ENCODE peak calls at places on chromosomes 2 and 18, in five cellular contexts. P is WERI-Rb-1; H is cardiac muscle cell; Y is naive thymus-derived CD4-positive, alpha-beta T cell; Z is H9. W is an unnamed sample.

GRCh38 chr2:70664525-70664924 is 103.5 kb downstream of the ADD2 start:
- DNase-seq in H (no peak), Z (peak), P (no peak), Y (peak), W (no peak)

GRCh38 chr2:54012538-54013141 is 41.8 kb upstream of the PSME4 start:
- DNase-seq in P (no peak), H (no peak), Y (no peak), Z (no peak), W (no peak)

GRCh38 chr2:3254438-3254941 is 123.1 kb downstream of the EIPR1 start:
- DNase-seq in Y (no peak), Z (no peak), H (no peak), P (no peak), W (no peak)

GRCh38 chr2:37885329-37885993 is 39.6 kb upstream of the RMDN2 start:
- DNase-seq in Y (no peak), H (no peak), Z (no peak), P (no peak), W (no peak)

GRCh38 chr2:10489842-10490555 is 41.9 kb upstream of the ODC1 start:
- DNase-seq in P (no peak), H (no peak), Z (no peak), Y (no peak), W (no peak)

GRCh38 chr2:166090900-166091299 is 36.9 kb downstream of the SCN1A start:
- DNase-seq in H (no peak), Y (no peak), Z (no peak), P (no peak), W (no peak)

GRCh38 chr2:92073815-92074548 is 2797.2 kb upstream of the TEKT4 start:
- DNase-seq in Y (no peak), Z (peak), H (no peak), P (no peak), W (no peak)

GRCh38 chr18:56709463-56709862 is 58.3 kb downstream of the WDR7 start:
- DNase-seq in H (no peak), P (no peak), Y (peak), Z (no peak), W (no peak)

GRCh38 chr2:217707116-217707742 is 295.6 kb downstream of the TNS1 start:
- DNase-seq in H (no peak), Z (no peak), P (no peak), Y (no peak), W (no peak)

GRCh38 chr2:239601201-239601851 is 200.5 kb upstream of the HDAC4 start:
- DNase-seq in H (no peak), P (no peak), Y (no peak), Z (peak), W (no peak)

GRCh38 chr2:183993052-183993451 is 605.3 kb upstream of the ZNF804A start:
- DNase-seq in P (peak), Z (no peak), H (no peak), Y (no peak), W (no peak)

GRCh38 chr2:46379213-46380037 is 82.2 kb downstream of the EPAS1 start:
- DNase-seq in H (peak), Z (peak), P (no peak), Y (no peak), W (no peak)

GRCh38 chr18:41660654-41661053 is 294.4 kb upstream of the PIK3C3 start:
- DNase-seq in Y (no peak), Z (no peak), P (no peak), H (no peak), W (no peak)

GRCh38 chr2:149219853-149220252 is 110.5 kb upstream of the LYPD6 start:
- DNase-seq in H (no peak), P (no peak), Z (no peak), Y (no peak), W (no peak)

GRCh38 chr2:219179601-219180465 is 1.8 kb downstream of the RETREG2 start:
- DNase-seq in Y (no peak), H (no peak), Z (no peak), P (no peak), W (no peak)

GRCh38 chr2:46047280-46047679 is 249.9 kb upstream of the EPAS1 start:
- DNase-seq in P (no peak), Z (no peak), Y (no peak), H (no peak), W (no peak)

GRCh38 chr2:123961576-123961975 is 63.5 kb upstream of the CNTNAP5 start:
- DNase-seq in H (no peak), P (no peak), Z (no peak), Y (no peak), W (no peak)

GRCh38 chr2:159175182-159175581 is 111.3 kb downstream of the WDSUB1 start:
- DNase-seq in Z (no peak), Y (no peak), H (peak), P (no peak), W (no peak)

GRCh38 chr2:98269274-98269673 is 77.0 kb upstream of the CNGA3 start:
- DNase-seq in Y (no peak), P (peak), H (peak), Z (peak), W (no peak)

GRCh38 chr18:67628674-67629073 is 112.2 kb upstream of the DSEL start:
- DNase-seq in Z (no peak), Y (no peak), P (no peak), H (no peak), W (no peak)

GRCh38 chr2:224357098-224357901 is 44.6 kb downstream of the FAM124B start:
- DNase-seq in Y (peak), P (peak), H (peak), Z (peak), W (no peak)

GRCh38 chr2:63785096-63785495 is 56.6 kb upstream of the UGP2 start:
- DNase-seq in H (no peak), Y (no peak), P (no peak), Z (no peak), W (no peak)

GRCh38 chr18:58058720-58059119 is 14.7 kb downstream of the NEDD4L start:
- DNase-seq in Z (no peak), P (no peak), Y (no peak), H (no peak), W (no peak)

GRCh38 chr2:180203972-180204371 is 196.9 kb upstream of the CWC22 start:
- DNase-seq in Y (no peak), Z (no peak), P (no peak), H (no peak), W (no peak)

GRCh38 chr2:2828774-2829368 is 497.8 kb upstream of the MYT1L start:
- DNase-seq in P (no peak), Y (no peak), H (no peak), Z (peak), W (peak)

GRCh38 chr2:96260404-96261260 is 5.2 kb downstream of the TMEM127 start:
- DNase-seq in Z (peak), Y (peak), H (peak), P (peak), W (peak)

GRCh38 chr18:9868857-9869712 is 16.7 kb upstream of the TXNDC2 start:
- DNase-seq in P (no peak), Z (no peak), Y (no peak), H (no peak), W (no peak)

GRCh38 chr18:50298443-50299284 is 11.2 kb upstream of the CXXC1 start:
- DNase-seq in H (no peak), Z (no peak), Y (no peak), P (no peak), W (no peak)

GRCh38 chr18:75110846-75111415 is 98.0 kb downstream of the PTGR3 start:
- DNase-seq in Z (no peak), H (no peak), P (no peak), Y (no peak), W (no peak)

GRCh38 chr2:241837197-241837596 is 21.5 kb downstream of the PDCD1 start:
- DNase-seq in Y (no peak), P (no peak), Z (no peak), H (no peak), W (no peak)

GRCh38 chr2:28392297-28393114 is at the start of gene FOSL2:
- DNase-seq in P (peak), Z (peak), H (peak), Y (peak), W (peak)

GRCh38 chr2:56169521-56169920 is 14.3 kb upstream of the CCDC85A start:
- DNase-seq in Z (no peak), H (no peak), Y (no peak), P (no peak), W (no peak)

GRCh38 chr18:6595666-6596065 is 133.8 kb upstream of the ARHGAP28 start:
- DNase-seq in H (no peak), P (no peak), Y (no peak), Z (no peak), W (no peak)

GRCh38 chr2:21381421-21381820 is 257.7 kb downstream of the TDRD15 start:
- DNase-seq in Y (no peak), Z (no peak), H (no peak), P (no peak), W (no peak)

GRCh38 chr2:240820014-240820606 is at the start of gene KIF1A:
- DNase-seq in Z (peak), P (peak), H (peak), Y (no peak), W (no peak)

GRCh38 chr2:121955313-121956211 is 200.1 kb downstream of the TSN start:
- DNase-seq in Z (no peak), Y (no peak), P (peak), H (no peak), W (no peak)

GRCh38 chr18:3262234-3263171 is 570 bp downstream of the MYL12B start:
- DNase-seq in P (no peak), Z (no peak), H (no peak), Y (peak), W (no peak)

GRCh38 chr2:196333397-196333796 is 162.0 kb upstream of the STK17B start:
- DNase-seq in Z (no peak), Y (no peak), P (no peak), H (no peak), W (no peak)

GRCh38 chr2:231052494-231053451 is 3.9 kb upstream of the PSMD1 start:
- DNase-seq in Z (peak), P (peak), Y (peak), H (peak), W (peak)

GRCh38 chr18:79582978-79583377 is 96.6 kb upstream of the CTDP1 start:
- DNase-seq in Y (no peak), P (peak), Z (no peak), H (no peak), W (no peak)

DNA sequence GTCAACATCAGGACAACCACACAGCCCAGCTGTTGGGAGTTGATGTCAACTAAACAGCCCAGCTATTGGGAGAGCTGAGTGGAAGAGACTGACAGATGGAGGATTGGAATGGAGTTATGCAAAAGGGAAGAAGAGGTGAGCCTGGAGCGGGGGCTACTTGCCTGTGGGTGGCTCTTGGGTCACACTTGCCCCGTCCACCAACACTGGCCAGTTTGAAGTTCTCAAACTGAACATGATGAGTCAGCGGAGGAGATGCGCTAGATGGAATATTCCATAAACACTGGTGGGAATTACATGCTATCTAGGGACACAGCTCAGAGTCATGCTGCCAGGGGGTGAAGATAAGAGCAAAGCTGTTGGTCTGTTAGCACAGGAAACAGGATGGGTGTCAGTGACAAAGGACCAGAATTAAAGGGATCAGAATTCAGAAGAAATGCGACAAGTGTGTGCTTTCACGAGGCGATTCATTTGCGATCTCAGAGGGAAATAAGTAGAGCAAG is 33.2 kb upstream of the AGAP1 start:
- DNase-seq in Y (no peak), H (no peak), Z (no peak), P (no peak), W (no peak)
- H3K27ac ChIP-seq in Y (no peak), H (no peak), Z (no peak), P (no peak), W (no peak)

GRCh38 chr2:232628466-232629200 is 4.8 kb upstream of the EFHD1 start:
- DNase-seq in Z (no peak), H (no peak), P (no peak), Y (no peak), W (peak)
- H3K27ac ChIP-seq in Z (no peak), H (no peak), P (no peak), Y (no peak), W (peak)

GRCh38 chr2:151204720-151205119 is 56.9 kb downstream of the RBM43 start:
- DNase-seq in H (no peak), P (no peak), Z (no peak), Y (no peak), W (no peak)

GRCh38 chr2:151206446-151206968 is 55.2 kb downstream of the RBM43 start:
- DNase-seq in H (no peak), P (no peak), Z (no peak), Y (no peak), W (no peak)

GRCh38 chr2:151205601-151206000 is 56.1 kb downstream of the RBM43 start:
- DNase-seq in Z (no peak), H (no peak), Y (no peak), P (no peak), W (no peak)

GRCh38 chr2:151207100-151207499 is 54.6 kb downstream of the RBM43 start:
- DNase-seq in Z (no peak), P (no peak), H (no peak), Y (no peak), W (no peak)
- H3K27ac ChIP-seq in Z (no peak), P (no peak), H (no peak), Y (no peak), W (no peak)

DNA sequence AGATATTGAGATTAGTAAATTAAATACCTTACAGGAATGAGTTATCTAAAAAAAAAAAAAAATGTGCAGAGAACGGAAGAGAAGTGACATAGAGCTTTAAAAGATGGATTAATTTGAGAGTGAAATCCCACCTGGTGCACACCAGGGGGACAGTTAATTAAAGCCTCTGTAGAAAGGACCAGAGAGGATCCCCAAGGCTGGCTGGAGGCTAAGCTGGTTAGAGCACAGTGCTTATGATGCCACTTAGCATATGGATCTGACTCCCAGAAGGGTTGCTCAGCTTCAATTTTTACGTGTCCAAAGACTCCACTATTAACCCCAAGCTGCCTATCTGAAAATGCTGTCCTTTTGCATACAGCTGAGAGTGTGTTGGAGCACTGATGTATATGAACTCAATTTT is 15.0 kb upstream of the SLC8A1 start:
- DNase-seq in H (no peak), P (peak), Y (no peak), Z (no peak), W (no peak)
- H3K27ac ChIP-seq in H (no peak), P (peak), Y (no peak), Z (no peak), W (no peak)

DNA sequence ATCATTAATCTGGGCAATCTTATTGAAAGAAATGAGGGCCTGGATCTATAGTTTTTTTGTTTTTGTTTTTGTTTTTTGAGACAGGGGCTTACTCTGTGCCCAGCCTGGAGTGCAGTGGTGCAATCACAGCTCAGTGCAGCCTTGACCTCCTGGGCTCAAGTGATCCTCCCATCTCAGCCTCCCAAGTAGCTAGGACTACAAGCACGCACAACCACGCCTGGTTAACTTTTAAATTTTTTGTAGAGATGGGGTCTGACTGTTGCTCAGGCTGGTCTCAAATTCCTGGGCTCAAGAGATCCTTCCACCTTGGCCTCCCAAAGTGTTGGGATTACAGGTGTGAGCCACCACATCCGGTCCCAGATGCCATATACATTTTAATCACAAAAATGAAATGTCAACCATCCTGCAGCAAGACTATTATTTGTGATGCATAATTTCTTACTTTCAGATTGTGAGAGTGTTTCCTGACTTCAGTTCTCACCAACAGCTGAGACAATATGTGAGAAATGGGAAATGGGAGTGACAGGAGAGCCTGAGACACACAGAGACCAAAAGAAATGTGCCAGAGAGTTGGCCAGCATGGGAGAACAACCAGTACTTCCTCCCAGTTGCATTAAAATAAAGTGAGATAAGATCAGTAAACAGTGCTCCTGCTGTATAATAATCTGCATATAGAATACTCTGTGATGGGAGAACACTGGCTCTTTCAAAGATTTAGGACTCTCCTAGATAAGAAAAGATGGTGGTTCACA is 87.6 kb downstream of the METTL8 start:
- DNase-seq in P (no peak), Z (no peak), H (no peak), Y (no peak), W (no peak)
- H3K27ac ChIP-seq in P (no peak), Z (no peak), H (no peak), Y (no peak), W (peak)

GRCh38 chr18:48293954-48294893 is 115.0 kb downstream of the ZBTB7C start:
- DNase-seq in H (no peak), Y (no peak), P (peak), Z (no peak), W (no peak)
- H3K27ac ChIP-seq in H (no peak), Y (no peak), P (peak), Z (no peak), W (no peak)

GRCh38 chr2:205752924-205753323 is 70.6 kb downstream of the NRP2 start:
- DNase-seq in Y (no peak), Z (no peak), P (no peak), H (no peak), W (no peak)
- H3K27ac ChIP-seq in Y (no peak), Z (no peak), P (no peak), H (no peak), W (no peak)

DNA sequence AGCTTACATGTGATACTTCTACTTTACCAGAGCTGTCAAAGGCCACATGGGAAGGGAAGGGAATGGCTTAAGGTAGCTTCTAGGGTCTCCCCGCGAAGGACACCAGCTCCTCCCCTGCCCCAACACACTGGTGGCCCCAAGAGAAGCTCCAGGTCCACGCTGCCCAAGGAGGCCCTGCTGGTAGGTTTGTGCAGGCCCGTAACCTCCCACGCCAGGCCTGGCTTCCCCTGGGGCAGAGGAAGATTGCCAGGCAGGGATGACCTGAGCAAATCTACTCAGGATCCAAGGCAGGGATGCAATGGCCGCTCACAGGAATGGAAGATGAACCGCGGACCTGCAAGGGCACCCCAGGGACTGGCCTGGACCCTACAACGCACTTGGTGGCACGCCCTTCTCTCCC is 205.1 kb downstream of the MGAT5 start:
- DNase-seq in Z (no peak), H (no peak), P (no peak), Y (no peak), W (no peak)
- H3K27ac ChIP-seq in Z (no peak), H (no peak), P (no peak), Y (no peak), W (no peak)